ENCODE peak calls at places on chromosomes 13 and 19, in five cellular contexts. G is retina; K is stimulated activated CD8-positive, alpha-beta memory T cell treated with anti-CD3 and anti-CD28 coated beads, Interleukin-12 subunit alpha, Interleukin-12 subunit beta, amount 100 ng/mL, for 4 hours; Y is tibial nerve; C is transverse colon. B is an unnamed sample.

GRCh38 chr19:2270157-2270571 is 11.8 kb downstream of the PEAK3 start:
- DNase-seq in Y (peak), C (peak), G (no peak), K (no peak), B (no peak)

GRCh38 chr19:29712744-29713516 is 2.1 kb downstream of the C19orf12 start:
- DNase-seq in G (no peak), K (no peak), Y (no peak), C (no peak), B (no peak)

GRCh38 chr19:48728882-48729645 is 9.5 kb upstream of the MAMSTR start:
- DNase-seq in G (peak), C (no peak), Y (no peak), K (no peak), B (no peak)

GRCh38 chr13:83153833-83154232 is 728.4 kb downstream of the SLITRK1 start:
- DNase-seq in G (no peak), Y (no peak), K (no peak), C (no peak), B (no peak)

GRCh38 chr13:65964672-65965071 is 1265.5 kb downstream of the PCDH9 start:
- DNase-seq in Y (no peak), C (no peak), G (no peak), K (no peak), B (no peak)

GRCh38 chr19:3210347-3211017 is 14.0 kb upstream of the CELF5 start:
- DNase-seq in K (peak), C (peak), G (peak), Y (peak), B (peak)

GRCh38 chr13:111153977-111154332 is 38.8 kb downstream of the ARHGEF7 start:
- DNase-seq in C (peak), G (no peak), K (no peak), Y (peak), B (no peak)

GRCh38 chr13:99652901-99653300 is 151.6 kb downstream of the TM9SF2 start:
- DNase-seq in G (no peak), Y (no peak), K (no peak), C (no peak), B (no peak)

GRCh38 chr13:85313761-85314503 is 485.3 kb downstream of the SLITRK6 start:
- DNase-seq in C (no peak), Y (no peak), G (no peak), K (no peak), B (no peak)

GRCh38 chr19:47122359-47123335 is 8.0 kb upstream of the SAE1 start:
- DNase-seq in C (no peak), G (no peak), K (no peak), Y (no peak), B (no peak)

GRCh38 chr19:2365201-2365970 is 5.3 kb downstream of the TMPRSS9 start:
- DNase-seq in G (no peak), K (no peak), Y (no peak), C (no peak), B (no peak)

GRCh38 chr19:1945899-1946298 is 4.9 kb downstream of the CSNK1G2 start:
- DNase-seq in K (no peak), G (peak), Y (peak), C (peak), B (no peak)

GRCh38 chr13:20796791-20797513 is 23.2 kb upstream of the EEF1AKMT1 start:
- DNase-seq in G (no peak), C (no peak), K (no peak), Y (no peak), B (no peak)

GRCh38 chr19:1266116-1266817 is 2.9 kb upstream of the CIRBP start:
- DNase-seq in C (peak), G (peak), Y (no peak), K (peak), B (peak)

GRCh38 chr13:78662467-78662866 is 3.5 kb upstream of the OBI1 start:
- DNase-seq in C (no peak), G (no peak), K (no peak), Y (no peak), B (no peak)

GRCh38 chr19:13884726-13885591 is 8.0 kb downstream of the NANOS3 start:
- DNase-seq in Y (no peak), C (peak), K (no peak), G (no peak), B (no peak)

GRCh38 chr13:113558461-113558860 is 26.1 kb upstream of the TFDP1 start:
- DNase-seq in G (no peak), Y (no peak), C (no peak), K (no peak), B (no peak)

GRCh38 chr13:24511019-24511823 is 1.4 kb downstream of the PARP4 start:
- DNase-seq in K (peak), C (peak), Y (peak), G (peak), B (peak)

GRCh38 chr19:49592486-49593232 is 1.7 kb downstream of the PRR12 start:
- DNase-seq in K (no peak), C (no peak), G (no peak), Y (no peak), B (no peak)

GRCh38 chr19:40249201-40249600 is 22.7 kb upstream of the CCNP start:
- DNase-seq in G (no peak), K (no peak), Y (no peak), C (no peak), B (no peak)

GRCh38 chr19:10408511-10409291 is 5.4 kb upstream of the CDC37 start:
- DNase-seq in G (no peak), C (peak), Y (no peak), K (no peak), B (peak)

GRCh38 chr13:21676611-21677021 is 5.7 kb downstream of the FGF9 start:
- DNase-seq in Y (no peak), G (peak), C (peak), K (no peak), B (no peak)

GRCh38 chr19:17200408-17201079 is 14.6 kb upstream of the USE1 start:
- DNase-seq in Y (no peak), G (no peak), C (no peak), K (no peak), B (no peak)

GRCh38 chr19:46574533-46574932 is 26.6 kb upstream of the CALM3 start:
- DNase-seq in C (no peak), G (peak), K (peak), Y (no peak), B (no peak)

GRCh38 chr13:95160112-95160906 is 140.9 kb downstream of the ABCC4 start:
- DNase-seq in C (no peak), K (no peak), Y (no peak), G (no peak), B (no peak)

GRCh38 chr13:50592412-50593145 is 250.9 kb downstream of the DLEU7 start:
- DNase-seq in G (no peak), K (no peak), Y (no peak), C (no peak), B (no peak)

GRCh38 chr19:56927791-56928207 is 87.3 kb upstream of the PEG3 start:
- DNase-seq in Y (no peak), C (no peak), K (no peak), G (no peak), B (no peak)

GRCh38 chr13:84985860-84986259 is 813.4 kb downstream of the SLITRK6 start:
- DNase-seq in Y (no peak), C (no peak), G (no peak), K (no peak), B (no peak)

GRCh38 chr13:110403721-110404120 is 96.6 kb downstream of the COL4A2 start:
- DNase-seq in Y (no peak), G (no peak), C (no peak), K (no peak), B (no peak)

GRCh38 chr19:9528757-9529336 is 9.6 kb downstream of the ZNF426 start:
- DNase-seq in C (no peak), G (no peak), Y (no peak), K (no peak), B (no peak)

GRCh38 chr13:112781881-112782361 is 92.1 kb downstream of the ATP11A start:
- DNase-seq in Y (no peak), C (no peak), G (no peak), K (no peak), B (no peak)

B was measured in CD14-positive monocyte.